ENCODE peak calls at places on chromosome 12, in six cellular contexts. F, O, W, B, A and M are unnamed samples.

GRCh38 chr12:509494-509893 is 49.8 kb downstream of the B4GALNT3 start:
- DNase-seq in F (peak; percentile 43), O (peak; percentile 30), W (no peak), B (no peak), A (no peak), M (no peak)

GRCh38 chr12:124715121-124715990 is 147.9 kb upstream of the NCOR2 start:
- DNase-seq in F (peak; percentile 63), O (peak; percentile 23), W (no peak), B (no peak), A (no peak), M (no peak)

GRCh38 chr12:109523071-109523470 is 45.6 kb downstream of the UBE3B start:
- DNase-seq in F (no peak), O (peak; percentile 86), W (no peak), B (no peak), A (peak; percentile 28), M (no peak)

GRCh38 chr12:128772249-128772648 is 51.5 kb downstream of the SLC15A4 start:
- DNase-seq in F (no peak), O (no peak), W (no peak), B (no peak), A (no peak), M (no peak)

GRCh38 chr12:50025187-50026059 is at the start of gene RACGAP1:
- DNase-seq in F (peak; percentile 99), O (peak; percentile 96), W (peak; percentile 95), B (peak; percentile 98), A (peak; percentile 94), M (peak; percentile 91)

GRCh38 chr12:50505386-50505827 is 622 bp downstream of the DIP2B start:
- DNase-seq in F (peak; percentile 34), O (no peak), W (no peak), B (no peak), A (no peak), M (no peak)

GRCh38 chr12:20030847-20031246 is 337.5 kb upstream of the PDE3A start:
- DNase-seq in F (no peak), O (no peak), W (no peak), B (no peak), A (no peak), M (no peak)

GRCh38 chr12:115774148-115774905 is 503.2 kb downstream of the MED13L start:
- DNase-seq in F (no peak), O (no peak), W (no peak), B (no peak), A (no peak), M (no peak)

GRCh38 chr12:54624316-54625279 is 10.1 kb downstream of the LACRT start:
- DNase-seq in F (no peak), O (no peak), W (no peak), B (no peak), A (no peak), M (no peak)

GRCh38 chr12:54627304-54627703 is 7.4 kb downstream of the LACRT start:
- DNase-seq in F (no peak), O (no peak), W (no peak), B (no peak), A (no peak), M (no peak)

GRCh38 chr12:54628186-54628846 is 6.4 kb downstream of the LACRT start:
- DNase-seq in F (no peak), O (no peak), W (no peak), B (no peak), A (no peak), M (no peak)

GRCh38 chr12:54616933-54617535 is 17.7 kb downstream of the LACRT start:
- DNase-seq in F (no peak), O (no peak), W (no peak), B (no peak), A (no peak), M (no peak)

DNA sequence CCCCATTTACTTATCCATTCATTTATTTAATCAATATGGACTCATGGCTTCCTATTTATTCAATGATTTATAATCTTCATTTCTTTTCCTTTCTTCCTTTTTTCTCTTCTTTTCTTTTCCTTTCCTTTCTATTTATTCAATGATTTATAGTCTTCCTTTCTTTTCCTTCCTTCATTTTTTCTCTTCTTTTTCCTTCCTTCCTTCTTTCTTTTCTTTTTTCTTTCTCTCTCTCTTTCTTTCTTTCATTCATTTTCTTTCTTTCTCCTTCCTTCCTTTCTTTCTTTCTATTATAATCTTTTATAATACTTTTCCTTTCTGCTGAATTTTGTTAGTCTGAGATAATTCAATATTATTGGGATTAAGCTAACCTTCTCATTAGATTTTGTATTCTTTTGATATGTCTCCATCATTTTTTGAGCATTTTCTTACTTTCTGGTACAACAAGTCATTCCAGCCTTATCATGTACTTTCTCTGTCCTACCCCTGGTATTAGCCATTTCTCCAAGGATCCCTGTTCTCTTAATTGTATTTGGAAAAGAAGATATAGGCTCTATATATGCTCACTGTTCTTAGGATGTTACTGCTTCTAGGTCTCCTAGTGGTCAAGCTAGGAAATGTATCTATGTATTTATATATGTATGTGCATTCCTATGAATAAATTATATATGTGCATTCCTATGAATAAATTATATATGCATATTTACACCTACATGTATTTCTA is 12.1 kb downstream of the LACRT start:
- DNase-seq in F (no peak), O (no peak), W (no peak), B (no peak), A (no peak), M (no peak)
- TF ChIP-seq CTCF in F (peak; percentile 9), O (no peak), W (peak; percentile 72), B (peak; percentile 27), A (peak; percentile 15), M (no peak)

GRCh38 chr12:122538496-122538895 is 11.4 kb downstream of the KNTC1 start:
- DNase-seq in F (no peak), O (no peak), W (no peak), B (no peak), A (no peak), M (no peak)

GRCh38 chr12:122533841-122534240 is 6.8 kb downstream of the KNTC1 start:
- DNase-seq in F (no peak), O (no peak), W (no peak), B (no peak), A (no peak), M (no peak)

DNA sequence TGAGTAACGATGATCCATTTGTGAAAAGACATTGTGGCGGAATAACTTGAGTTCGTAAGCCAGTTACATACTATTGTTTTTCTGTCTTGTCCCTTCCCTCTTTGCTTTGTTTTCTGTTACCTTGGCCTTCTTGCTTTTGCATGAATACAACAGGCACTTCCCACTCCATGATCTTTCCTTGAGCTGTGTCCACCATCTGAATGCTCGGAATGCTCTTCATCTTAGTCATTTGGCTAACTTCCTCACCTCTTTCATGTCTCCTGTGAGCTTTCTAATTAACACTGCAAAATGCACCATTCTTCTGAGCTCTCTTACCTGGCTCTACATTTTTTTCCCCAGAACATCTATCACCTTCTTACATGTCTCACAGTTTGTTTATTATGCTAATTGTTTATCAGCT is 10.0 kb downstream of the KNTC1 start:
- DNase-seq in F (no peak), O (no peak), W (no peak), B (no peak), A (no peak), M (no peak)
- TF ChIP-seq CTCF in F (no peak), O (no peak), W (no peak), B (no peak), A (no peak), M (no peak)

DNA sequence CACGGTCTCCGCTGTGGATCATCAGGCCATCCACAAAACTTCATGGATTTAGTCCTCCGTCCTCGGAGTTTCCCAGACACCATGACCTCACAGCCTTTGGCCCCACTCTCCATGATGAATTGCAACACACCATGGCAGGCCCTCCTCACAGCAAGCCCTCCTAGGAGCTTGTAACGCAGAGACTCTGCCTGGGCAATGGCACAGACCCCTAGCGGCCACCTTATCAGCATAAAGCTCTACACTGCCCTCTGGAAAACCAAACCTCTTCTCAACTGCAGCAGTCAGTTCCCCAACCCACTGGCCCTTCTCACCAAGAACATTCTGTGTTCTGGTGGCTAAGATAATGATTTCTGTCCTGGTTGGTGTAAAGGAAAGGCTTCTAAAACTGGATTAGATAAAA is 238.4 kb upstream of the USP15 start:
- DNase-seq in F (no peak), O (no peak), W (no peak), B (no peak), A (no peak), M (no peak)
- TF ChIP-seq CTCF in F (no peak), O (no peak), W (no peak), B (no peak), A (no peak), M (no peak)

DNA sequence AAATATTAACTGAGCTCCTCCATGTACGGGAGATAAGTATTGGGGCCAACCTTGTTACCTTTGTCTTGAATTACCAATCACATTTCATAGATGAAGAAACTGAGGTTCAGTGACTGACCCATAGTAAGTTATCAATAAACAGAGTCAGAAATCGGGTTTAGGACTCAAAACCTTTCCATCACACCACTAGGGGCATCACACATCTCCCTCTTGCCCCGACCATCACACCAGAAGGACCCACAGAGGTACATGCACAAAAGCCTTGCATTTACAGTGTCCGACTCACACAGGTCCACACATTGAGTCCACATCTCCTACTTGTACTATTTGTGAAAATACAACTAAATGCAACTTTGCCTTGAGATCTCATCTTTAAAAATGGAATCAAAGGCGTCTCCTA is 29.4 kb downstream of the KCNA5 start:
- DNase-seq in F (no peak), O (no peak), W (no peak), B (no peak), A (no peak), M (no peak)
- TF ChIP-seq CTCF in F (no peak), O (no peak), W (no peak), B (no peak), A (no peak), M (no peak)